ENCODE peak calls at places on chromosome 14, in nine cellular contexts. Z, A, C, K, Y, X, B, E and F are unnamed samples.

GRCh38 chr14:67240168-67240932 is 885 bp upstream of the PALS1 start:
- DNase-seq in Z (peak; percentile 86), A (peak; percentile 27), C (no peak), K (peak; percentile 48), Y (no peak), X (peak; percentile 64), B (peak; percentile 85), E (no peak), F (peak; percentile 49)

GRCh38 chr14:68501621-68502052 is 291.2 kb downstream of the ZFP36L1 start:
- DNase-seq in Z (peak; percentile 76), A (no peak), C (no peak), K (no peak), Y (no peak), X (no peak), B (no peak), E (no peak), F (no peak)

GRCh38 chr14:41393512-41393911 is 213.2 kb upstream of the LRFN5 start:
- DNase-seq in Z (no peak), A (no peak), C (no peak), K (no peak), Y (no peak), X (no peak), B (no peak), E (no peak), F (no peak)

GRCh38 chr14:23517650-23518329 is 33.8 kb downstream of the ZFHX2 start:
- DNase-seq in Z (no peak), A (no peak), C (no peak), K (no peak), Y (no peak), X (no peak), B (no peak), E (no peak), F (no peak)

GRCh38 chr14:103127861-103128598 is 4.8 kb downstream of the TNFAIP2 start:
- DNase-seq in Z (no peak), A (no peak), C (no peak), K (no peak), Y (no peak), X (no peak), B (no peak), E (no peak), F (no peak)

GRCh38 chr14:20732950-20733650 is 12.6 kb upstream of the EDDM3A start:
- DNase-seq in Z (no peak), A (no peak), C (no peak), K (no peak), Y (no peak), X (no peak), B (no peak), E (no peak), F (no peak)

GRCh38 chr14:97219356-97220017 is 422.3 kb downstream of the VRK1 start:
- DNase-seq in Z (no peak), A (no peak), C (no peak), K (peak; percentile 16), Y (no peak), X (no peak), B (no peak), E (peak; percentile 14), F (no peak)

GRCh38 chr14:88746042-88746441 is 46.7 kb downstream of the EML5 start:
- DNase-seq in Z (no peak), A (no peak), C (no peak), K (no peak), Y (no peak), X (no peak), B (no peak), E (no peak), F (no peak)

GRCh38 chr14:101877766-101878165 is 86.6 kb upstream of the DYNC1H1 start:
- DNase-seq in Z (no peak), A (no peak), C (no peak), K (no peak), Y (no peak), X (no peak), B (no peak), E (no peak), F (no peak)

GRCh38 chr14:37018571-37019240 is 153.7 kb downstream of the SLC25A21 start:
- DNase-seq in Z (no peak), A (no peak), C (no peak), K (no peak), Y (no peak), X (no peak), B (no peak), E (no peak), F (no peak)

GRCh38 chr14:64092940-64093339 is 201.2 kb downstream of the ESR2 start:
- DNase-seq in Z (no peak), A (no peak), C (no peak), K (no peak), Y (no peak), X (no peak), B (no peak), E (no peak), F (no peak)

GRCh38 chr14:41280745-41281144 is 325.9 kb upstream of the LRFN5 start:
- DNase-seq in Z (no peak), A (no peak), C (no peak), K (no peak), Y (no peak), X (no peak), B (no peak), E (no peak), F (peak; percentile 1)

GRCh38 chr14:65476290-65476941 is 63.9 kb downstream of the FUT8 start:
- DNase-seq in Z (no peak), A (no peak), C (no peak), K (no peak), Y (no peak), X (no peak), B (no peak), E (no peak), F (no peak)